ENCODE peak calls at places on chromosomes 13 and 19, in ten cellular contexts. A, V, B, G, T, M, Y, J, X and D are unnamed samples.
A peak's percentile ranks its signal among the peaks of the same experiment; 100 is the strongest.

GRCh38 chr19:9848060-9848459 is 12.9 kb downstream of the PIN1 start:
- DNase-seq in X (no peak), V (no peak), M (no peak), T (no peak), G (peak; percentile 81), A (peak; percentile 35), J (no peak), Y (no peak), B (no peak), D (no peak)

GRCh38 chr19:46731007-46731501 is 14.1 kb upstream of the PRKD2 start:
- DNase-seq in A (no peak), T (no peak), M (peak; percentile 72), B (peak; percentile 91), J (no peak), X (no peak), G (no peak), V (no peak), Y (peak; percentile 96), D (peak; percentile 50)

GRCh38 chr13:73167046-73167820 is 108.4 kb downstream of the KLF5 start:
- DNase-seq in Y (no peak), B (no peak), T (no peak), G (no peak), X (no peak), M (no peak), V (no peak), A (no peak), J (no peak), D (no peak)

GRCh38 chr19:47331931-47332547 is at the start of gene C5AR2:
- DNase-seq in X (no peak), J (no peak), G (no peak), T (no peak), V (no peak), Y (no peak), M (no peak), B (no peak), A (no peak), D (no peak)

GRCh38 chr19:40461669-40462221 is 3.8 kb downstream of the BLVRB start:
- DNase-seq in J (peak; percentile 68), X (no peak), Y (no peak), M (peak; percentile 64), V (no peak), A (no peak), G (no peak), T (no peak), B (no peak), D (no peak)

GRCh38 chr19:38164526-38164925 is 59.5 kb downstream of the DPF1 start:
- DNase-seq in X (no peak), M (no peak), A (no peak), Y (no peak), V (no peak), J (no peak), T (no peak), B (no peak), G (no peak), D (no peak)

GRCh38 chr13:99528547-99528946 is 27.3 kb downstream of the TM9SF2 start:
- DNase-seq in X (no peak), T (no peak), V (no peak), J (no peak), B (peak; percentile 13), A (peak; percentile 43), M (no peak), Y (no peak), G (no peak), D (no peak)

GRCh38 chr13:30355405-30355741 is 48.0 kb upstream of the KATNAL1 start:
- DNase-seq in M (no peak), G (peak; percentile 51), J (no peak), A (peak; percentile 51), X (peak; percentile 24), T (no peak), B (no peak), V (no peak), Y (no peak), D (no peak)

GRCh38 chr19:3440082-3440481 is 40.2 kb downstream of the SMIM24 start:
- DNase-seq in X (peak; percentile 57), J (peak; percentile 74), A (no peak), B (no peak), M (peak; percentile 82), G (peak; percentile 67), Y (no peak), T (no peak), V (no peak), D (no peak)

GRCh38 chr13:50133277-50133953 is 118.2 kb downstream of the KCNRG start:
- DNase-seq in V (no peak), B (no peak), J (no peak), Y (no peak), M (peak; percentile 51), T (no peak), X (no peak), A (no peak), G (no peak), D (no peak)

GRCh38 chr13:27665761-27666160 is 44.1 kb downstream of the POLR1D start:
- DNase-seq in J (no peak), T (no peak), V (no peak), X (no peak), A (no peak), B (no peak), M (no peak), Y (no peak), G (no peak), D (no peak)

GRCh38 chr19:6766357-6767080 is 716 bp downstream of the SH2D3A start:
- DNase-seq in G (no peak), Y (no peak), T (no peak), J (no peak), M (no peak), X (no peak), A (no peak), V (no peak), B (no peak), D (no peak)

GRCh38 chr19:16620584-16620983 is 7.4 kb downstream of the MED26 start:
- DNase-seq in X (no peak), G (no peak), A (no peak), V (no peak), M (no peak), B (no peak), J (no peak), T (no peak), Y (no peak), D (no peak)

GRCh38 chr13:113973218-113974164 is at the start of gene C13orf46:
- DNase-seq in A (no peak), X (no peak), J (peak; percentile 64), B (no peak), V (no peak), M (peak; percentile 48), G (no peak), Y (no peak), T (no peak), D (no peak)

GRCh38 chr13:31674056-31674455 is 65.3 kb upstream of the RXFP2 start:
- DNase-seq in Y (no peak), X (no peak), G (no peak), B (no peak), V (no peak), A (no peak), T (no peak), J (no peak), M (no peak), D (no peak)

GRCh38 chr19:8585894-8586750 is 8.9 kb upstream of the MYO1F start:
- DNase-seq in B (no peak), M (no peak), A (peak; percentile 72), J (no peak), T (no peak), Y (no peak), X (peak; percentile 52), V (no peak), G (peak; percentile 59), D (no peak)

GRCh38 chr13:99140831-99141230 is 59.8 kb upstream of the UBAC2 start:
- DNase-seq in V (no peak), T (no peak), M (no peak), B (no peak), G (no peak), A (no peak), X (no peak), J (no peak), Y (no peak), D (no peak)

GRCh38 chr19:39296055-39296645 is at the start of gene IFNL1:
- DNase-seq in A (no peak), T (no peak), G (no peak), M (no peak), J (peak; percentile 39), X (no peak), Y (no peak), V (no peak), B (no peak), D (no peak)

GRCh38 chr19:43446746-43447489 is 18.5 kb downstream of the LYPD3 start:
- DNase-seq in X (peak; percentile 83), B (peak; percentile 75), T (peak; percentile 69), G (peak; percentile 82), M (peak; percentile 88), J (peak; percentile 88), Y (peak; percentile 66), A (peak; percentile 81), V (peak; percentile 79), D (no peak)

GRCh38 chr19:6587093-6587820 is 3.7 kb downstream of the CD70 start:
- DNase-seq in Y (no peak), B (peak; percentile 2), T (no peak), A (no peak), M (no peak), G (no peak), J (no peak), V (no peak), X (no peak), D (no peak)

GRCh38 chr19:29860492-29860891 is 48.7 kb downstream of the CCNE1 start:
- DNase-seq in Y (no peak), M (peak; percentile 0), X (no peak), G (no peak), T (no peak), J (no peak), B (no peak), V (no peak), A (no peak), D (no peak)

GRCh38 chr13:22095794-22096193 is 424.9 kb downstream of the FGF9 start:
- DNase-seq in G (no peak), T (no peak), A (no peak), X (no peak), J (no peak), M (no peak), B (no peak), Y (no peak), V (no peak), D (no peak)
- H3K27me3 ChIP-seq in G (no peaks in the 10 kb centered on the region), T (no peaks in the 10 kb centered on the region), A (no peaks in the 10 kb centered on the region), X (no peaks in the 10 kb centered on the region), J (no peaks in the 10 kb centered on the region), M (no peaks in the 10 kb centered on the region), B (no peaks in the 10 kb centered on the region), Y (no peaks in the 10 kb centered on the region), V (no peaks in the 10 kb centered on the region), D (no peaks in the 10 kb centered on the region)

GRCh38 chr19:15437355-15438123 is 12.2 kb downstream of the WIZ start:
- DNase-seq in B (peak; percentile 74), Y (no peak), A (no peak), T (peak; percentile 43), X (no peak), V (no peak), M (peak; percentile 41), G (no peak), J (no peak), D (no peak)
- TF ChIP-seq CTCF in B (peak; percentile 43), Y (peak; percentile 41), A (no peak), T (peak; percentile 37), X (no peak), V (no peak), M (peak; percentile 21), G (no peak), J (no peak), D (peak; percentile 37)

GRCh38 chr19:51098366-51099069 is 9.7 kb downstream of the CTU1 start:
- DNase-seq in G (no peak), T (no peak), V (peak; percentile 37), M (no peak), B (peak; percentile 33), J (peak; percentile 83), X (no peak), Y (no peak), A (peak; percentile 33), D (no peak)
- H3K4me3 ChIP-seq in G (no peak overlapping the region), T (no peak overlapping the region), V (peak overlapping the region; percentile 31), M (no peak overlapping the region), B (no peak overlapping the region), J (peak overlapping the region; percentile 7), X (no peak overlapping the region), Y (no peak overlapping the region), A (no peak overlapping the region), D (no peak overlapping the region)

GRCh38 chr19:55172741-55173140 is 6.3 kb upstream of the DNAAF3 start:
- DNase-seq in T (no peak), X (no peak), J (no peak), Y (peak; percentile 62), A (no peak), G (no peak), V (no peak), M (no peak), B (peak; percentile 65), D (no peak)
- H3K27me3 ChIP-seq in T (peaks cover 20% of the 10 kb centered on the region), X (no peaks in the 10 kb centered on the region), J (peaks cover 100% of the 10 kb centered on the region), Y (no peaks in the 10 kb centered on the region), A (peaks cover 94% of the 10 kb centered on the region), G (peaks cover 38% of the 10 kb centered on the region), V (peaks cover 76% of the 10 kb centered on the region), M (peaks cover 94% of the 10 kb centered on the region), B (peaks cover 14% of the 10 kb centered on the region), D (peaks cover 2% of the 10 kb centered on the region)